ENCODE peak calls at places on chromosomes 11 and 22, in ten cellular contexts. E is lung; I is Caco-2; B is breast epithelium; S is Calu3; K is AG04449; M is activated CD8-positive, alpha-beta T cell treated with anti-CD3 and anti-CD28 coated beads for 36 hours; V is cardiac fibroblast; Y is body of pancreas; H is spleen. P is an unnamed sample.
A peak's percentile ranks its signal among the peaks of the same experiment; 100 is the strongest.

GRCh38 chr11:36591433-36591832 is 2.9 kb upstream of the IFTAP start:
- DNase-seq in E (no peak), I (no peak), B (no peak), S (no peak), K (no peak), M (no peak), V (no peak), Y (no peak), H (no peak), P (no peak)

GRCh38 chr11:115418626-115419025 is 85.6 kb downstream of the CADM1 start:
- DNase-seq in E (no peak), I (no peak), B (no peak), S (no peak), K (no peak), M (no peak), V (no peak), Y (no peak), H (no peak), P (no peak)

GRCh38 chr22:48353116-48353947 is 1474.3 kb downstream of the BRD1 start:
- DNase-seq in E (no peak), I (no peak), B (no peak), S (no peak), K (no peak), M (no peak), V (no peak), Y (no peak), H (peak; percentile 47), P (no peak)

GRCh38 chr22:37627545-37627944 is 11.9 kb upstream of the SH3BP1 start:
- DNase-seq in E (no peak), I (no peak), B (no peak), S (no peak), K (no peak), M (peak; percentile 74), V (no peak), Y (no peak), H (peak; percentile 93), P (no peak)

GRCh38 chr11:88341852-88342251 is 4.3 kb upstream of the CTSC start:
- DNase-seq in E (no peak), I (no peak), B (no peak), S (no peak), K (no peak), M (peak; percentile 22), V (no peak), Y (no peak), H (no peak), P (no peak)

GRCh38 chr11:61023086-61024035 is 51.9 kb downstream of the CD6 start:
- DNase-seq in E (no peak), I (no peak), B (no peak), S (no peak), K (no peak), M (peak; percentile 92), V (no peak), Y (no peak), H (no peak), P (no peak)

GRCh38 chr22:23760056-23760455 is 2.7 kb upstream of the C22orf15 start:
- DNase-seq in E (no peak), I (no peak), B (no peak), S (no peak), K (no peak), M (no peak), V (no peak), Y (no peak), H (no peak), P (no peak)

GRCh38 chr11:47356998-47357329 is 4.5 kb upstream of the MYBPC3 start:
- DNase-seq in E (no peak), I (no peak), B (no peak), S (no peak), K (no peak), M (no peak), V (no peak), Y (no peak), H (no peak), P (no peak)

GRCh38 chr22:40289991-40290459 is 56.3 kb upstream of the ADSL start:
- DNase-seq in E (peak; percentile 34), I (no peak), B (no peak), S (no peak), K (no peak), M (peak; percentile 83), V (no peak), Y (no peak), H (peak; percentile 86), P (no peak)

GRCh38 chr11:134275534-134276395 is at the start of gene GLB1L3:
- DNase-seq in E (no peak), I (peak; percentile 41), B (peak; percentile 26), S (no peak), K (no peak), M (peak; percentile 87), V (peak; percentile 18), Y (peak; percentile 27), H (peak; percentile 81), P (peak; percentile 68)

GRCh38 chr22:19568337-19569311 is 44.4 kb upstream of the CLDN5 start:
- DNase-seq in E (no peak), I (no peak), B (no peak), S (no peak), K (peak; percentile 64), M (no peak), V (peak; percentile 97), Y (no peak), H (no peak), P (no peak)

GRCh38 chr11:827861-828167 is at the start of gene CRACR2B:
- DNase-seq in E (no peak), I (no peak), B (no peak), S (no peak), K (no peak), M (peak; percentile 21), V (no peak), Y (no peak), H (peak; percentile 84), P (no peak)

GRCh38 chr11:826836-827145 is 928 bp upstream of the CRACR2B start:
- DNase-seq in E (no peak), I (no peak), B (no peak), S (no peak), K (no peak), M (peak; percentile 42), V (no peak), Y (no peak), H (no peak), P (peak; percentile 4)

GRCh38 chr11:828501-829115 is 889 bp downstream of the CRACR2B start:
- DNase-seq in E (no peak), I (no peak), B (no peak), S (no peak), K (no peak), M (no peak), V (no peak), Y (no peak), H (no peak), P (peak; percentile 41)

GRCh38 chr11:825366-826231 is 2.1 kb upstream of the CRACR2B start:
- DNase-seq in E (no peak), I (no peak), B (no peak), S (no peak), K (no peak), M (no peak), V (no peak), Y (peak; percentile 88), H (no peak), P (no peak)

GRCh38 chr11:827146-827860 is 416 bp upstream of the CRACR2B start:
- DNase-seq in E (peak; percentile 61), I (peak; percentile 79), B (no peak), S (peak; percentile 71), K (no peak), M (peak; percentile 42), V (no peak), Y (peak; percentile 91), H (peak; percentile 90), P (peak; percentile 35)
- TF ChIP-seq CTCF in E (no peak), I (peak; percentile 1), B (no peak), S (no peak), K (no peak), M (no peak), V (no peak), Y (no peak), H (no peak), P (no peak)

DNA sequence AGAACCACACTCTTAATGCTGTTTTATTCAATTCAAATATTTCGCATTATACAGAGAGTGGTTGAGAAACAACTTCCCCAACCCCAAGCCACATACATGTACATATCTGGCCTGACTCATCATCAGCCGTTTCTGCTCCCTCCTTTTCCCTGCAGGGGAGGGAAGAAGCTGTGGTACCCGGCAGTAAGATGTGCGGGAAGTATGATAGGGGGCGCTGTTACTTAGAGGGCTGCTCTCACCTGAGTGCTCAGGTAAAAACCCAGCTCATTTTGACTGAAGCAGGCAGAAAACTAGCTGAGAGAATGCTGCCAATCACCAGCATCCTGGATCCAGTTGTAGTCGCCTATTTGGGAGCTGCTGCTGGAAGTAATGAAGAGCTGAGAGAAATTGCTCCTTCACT is 85.6 kb downstream of the NELL1 start:
- DNase-seq in E (no peak), I (no peak), B (no peak), S (no peak), K (no peak), M (no peak), V (no peak), Y (no peak), H (no peak), P (no peak)
- TF ChIP-seq CTCF in E (no peak), I (peak; percentile 16), B (no peak), S (no peak), K (no peak), M (no peak), V (no peak), Y (no peak), H (no peak), P (no peak)

GRCh38 chr11:101327908-101328307 is 198.3 kb upstream of the PGR start:
- DNase-seq in E (no peak), I (no peak), B (no peak), S (no peak), K (no peak), M (no peak), V (peak; percentile 9), Y (no peak), H (no peak), P (no peak)

GRCh38 chr11:101321222-101321621 is 191.6 kb upstream of the PGR start:
- DNase-seq in E (peak; percentile 77), I (no peak), B (no peak), S (no peak), K (no peak), M (no peak), V (no peak), Y (no peak), H (no peak), P (no peak)

GRCh38 chr11:101326141-101326540 is 196.5 kb upstream of the PGR start:
- DNase-seq in E (no peak), I (no peak), B (no peak), S (no peak), K (no peak), M (no peak), V (no peak), Y (no peak), H (no peak), P (no peak)

GRCh38 chr11:101323997-101324396 is 194.4 kb upstream of the PGR start:
- DNase-seq in E (no peak), I (no peak), B (no peak), S (no peak), K (no peak), M (no peak), V (no peak), Y (no peak), H (no peak), P (peak; percentile 9)
- TF ChIP-seq CTCF in E (no peak), I (peak; percentile 39), B (no peak), S (no peak), K (no peak), M (no peak), V (no peak), Y (no peak), H (no peak), P (no peak)

DNA sequence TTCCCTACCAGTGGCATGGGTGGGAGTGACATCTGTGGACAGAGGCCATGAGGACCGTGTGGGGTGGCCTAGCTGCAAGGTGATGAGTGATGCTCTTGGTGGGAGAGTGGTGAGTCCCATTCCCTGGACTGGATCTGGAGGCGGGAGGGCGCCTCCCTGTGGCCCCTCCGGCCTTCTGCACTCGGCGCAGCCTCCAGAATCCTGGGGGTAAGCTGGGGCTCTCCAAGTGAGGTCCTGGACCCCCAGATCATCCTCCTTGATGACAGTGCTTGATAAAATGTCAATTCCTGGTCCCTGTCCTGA is 32.3 kb upstream of the PRR5 start:
- DNase-seq in E (no peak), I (peak; percentile 36), B (no peak), S (no peak), K (no peak), M (peak; percentile 30), V (no peak), Y (no peak), H (no peak), P (peak; percentile 54)
- TF ChIP-seq CTCF in E (no peak), I (no peak), B (peak; percentile 19), S (peak; percentile 25), K (peak; percentile 49), M (peak; percentile 52), V (peak; percentile 12), Y (no peak), H (no peak), P (peak; percentile 48)

P was measured in endothelial cell.